ENCODE peak calls at places on chromosomes 6 and 20, in seven cellular contexts. P, K, I, S, J, N and C are unnamed samples.

GRCh38 chr6:7042056-7042653 is 65.6 kb upstream of the RREB1 start:
- DNase-seq in P (peak; percentile 53), K (peak; percentile 33), I (no peak), S (no peak), J (peak; percentile 44), N (no peak), C (no peak)

GRCh38 chr20:32079655-32080109 is 27.6 kb downstream of the HCK start:
- DNase-seq in P (no peak), K (no peak), I (no peak), S (no peak), J (no peak), N (peak; percentile 56), C (no peak)

GRCh38 chr20:59364611-59365010 is 64.2 kb downstream of the EDN3 start:
- DNase-seq in P (no peak), K (no peak), I (no peak), S (no peak), J (no peak), N (no peak), C (no peak)

GRCh38 chr6:139064981-139065665 is 36.6 kb downstream of the ABRACL start:
- DNase-seq in P (no peak), K (no peak), I (no peak), S (no peak), J (no peak), N (no peak), C (no peak)

GRCh38 chr6:142728910-142729481 is 216.0 kb downstream of the HIVEP2 start:
- DNase-seq in P (no peak), K (no peak), I (no peak), S (no peak), J (peak; percentile 90), N (no peak), C (no peak)

GRCh38 chr6:7542065-7542877 is 800 bp downstream of the DSP start:
- DNase-seq in P (peak; percentile 66), K (peak; percentile 54), I (no peak), S (peak; percentile 34), J (no peak), N (peak; percentile 56), C (no peak)

GRCh38 chr6:26336355-26337198 is 28.4 kb upstream of the BTN3A2 start:
- DNase-seq in P (no peak), K (peak; percentile 26), I (no peak), S (no peak), J (peak; percentile 60), N (no peak), C (no peak)

GRCh38 chr6:18281564-18281963 is 17.2 kb upstream of the DEK start:
- DNase-seq in P (no peak), K (no peak), I (no peak), S (no peak), J (no peak), N (no peak), C (no peak)

GRCh38 chr6:39225946-39226437 is 3.3 kb downstream of the KCNK5 start:
- DNase-seq in P (no peak), K (no peak), I (no peak), S (peak; percentile 47), J (no peak), N (no peak), C (no peak)

GRCh38 chr6:130035211-130035610 is 16.8 kb downstream of the L3MBTL3 start:
- DNase-seq in P (no peak), K (no peak), I (no peak), S (no peak), J (no peak), N (no peak), C (peak; percentile 2)

GRCh38 chr6:57316581-57317059 is 810 bp upstream of the PRIM2 start:
- DNase-seq in P (peak; percentile 80), K (peak; percentile 84), I (peak; percentile 77), S (peak; percentile 84), J (peak; percentile 94), N (peak; percentile 87), C (peak; percentile 75)

GRCh38 chr6:25670208-25670607 is 18.2 kb downstream of the SCGN start:
- DNase-seq in P (no peak), K (no peak), I (no peak), S (no peak), J (no peak), N (no peak), C (no peak)

GRCh38 chr20:38674178-38675133 is 49.8 kb upstream of the SLC32A1 start:
- DNase-seq in P (no peak), K (no peak), I (no peak), S (peak; percentile 64), J (peak; percentile 75), N (peak; percentile 92), C (peak; percentile 58)

GRCh38 chr6:92748131-92748530 is 671.2 kb downstream of the EPHA7 start:
- DNase-seq in P (no peak), K (no peak), I (no peak), S (no peak), J (no peak), N (no peak), C (no peak)

GRCh38 chr20:31670371-31671228 is 32.9 kb downstream of the COX4I2 start:
- DNase-seq in P (peak; percentile 70), K (no peak), I (no peak), S (no peak), J (no peak), N (no peak), C (peak; percentile 44)

GRCh38 chr6:143965503-143966171 is 42.4 kb downstream of the PLAGL1 start:
- DNase-seq in P (no peak), K (no peak), I (no peak), S (no peak), J (peak; percentile 85), N (no peak), C (no peak)

GRCh38 chr20:19812056-19812455 is 54.0 kb downstream of the RIN2 start:
- DNase-seq in P (no peak), K (no peak), I (no peak), S (no peak), J (no peak), N (no peak), C (no peak)

GRCh38 chr20:47198996-47199552 is 157.4 kb downstream of the ZMYND8 start:
- DNase-seq in P (no peak), K (no peak), I (no peak), S (no peak), J (no peak), N (no peak), C (no peak)

GRCh38 chr20:47191074-47191673 is 165.3 kb downstream of the ZMYND8 start:
- DNase-seq in P (no peak), K (no peak), I (no peak), S (no peak), J (no peak), N (no peak), C (no peak)

GRCh38 chr20:47198254-47198671 is 158.2 kb downstream of the ZMYND8 start:
- DNase-seq in P (no peak), K (no peak), I (no peak), S (no peak), J (no peak), N (no peak), C (no peak)

GRCh38 chr20:47196091-47197081 is 160.1 kb downstream of the ZMYND8 start:
- DNase-seq in P (peak; percentile 82), K (peak; percentile 82), I (peak; percentile 38), S (peak; percentile 63), J (peak; percentile 78), N (peak; percentile 83), C (peak; percentile 71)

GRCh38 chr20:47195573-47195972 is 160.9 kb downstream of the ZMYND8 start:
- DNase-seq in P (no peak), K (no peak), I (no peak), S (no peak), J (no peak), N (no peak), C (no peak)
- H3K27ac ChIP-seq in P (no peak overlapping the region), K (no peak overlapping the region), I (no peak overlapping the region), S (no peak overlapping the region), J (no peak overlapping the region), N (no peak overlapping the region), C (no peak overlapping the region)

DNA sequence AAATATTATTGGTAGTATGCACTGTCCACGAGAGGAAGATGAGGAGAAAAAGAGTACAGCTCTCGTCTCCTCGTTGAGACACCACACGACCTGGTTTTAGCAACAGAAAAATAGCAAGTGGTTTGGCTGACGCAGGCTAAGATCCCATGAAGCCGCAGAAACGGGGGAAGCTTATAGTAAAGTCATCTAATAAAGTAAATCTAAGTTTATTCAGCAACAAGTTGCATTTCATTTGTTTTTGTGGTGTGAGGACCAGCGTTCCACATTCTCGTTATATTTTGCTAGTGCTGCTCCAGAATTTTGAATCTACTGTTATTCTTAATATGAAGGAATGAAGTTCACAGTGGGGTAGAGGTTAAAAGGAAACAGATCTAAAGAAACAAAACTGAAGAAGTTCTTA is 25.2 kb upstream of the IRF4 start:
- DNase-seq in P (no peak), K (no peak), I (no peak), S (no peak), J (no peak), N (no peak), C (no peak)
- H3K9me3 ChIP-seq in P (peaks cover 10% of the 10 kb centered on the region), K (peaks cover 6% of the 10 kb centered on the region), I (peaks cover 7% of the 10 kb centered on the region), S (no peaks in the 10 kb centered on the region), J (no peaks in the 10 kb centered on the region), N (peaks cover 74% of the 10 kb centered on the region), C (no peaks in the 10 kb centered on the region)

GRCh38 chr6:166204852-166205650 is 37.4 kb upstream of the TBXT start:
- DNase-seq in P (no peak), K (no peak), I (no peak), S (no peak), J (no peak), N (no peak), C (no peak)

GRCh38 chr6:166203641-166204222 is 36.1 kb upstream of the TBXT start:
- DNase-seq in P (no peak), K (no peak), I (no peak), S (no peak), J (no peak), N (no peak), C (no peak)

GRCh38 chr6:166203003-166203640 is 35.5 kb upstream of the TBXT start:
- DNase-seq in P (no peak), K (no peak), I (no peak), S (no peak), J (peak; percentile 30), N (no peak), C (no peak)

GRCh38 chr6:166201878-166202277 is 34.2 kb upstream of the TBXT start:
- DNase-seq in P (no peak), K (no peak), I (no peak), S (no peak), J (no peak), N (no peak), C (no peak)

GRCh38 chr6:166202321-166202733 is 34.7 kb upstream of the TBXT start:
- DNase-seq in P (no peak), K (no peak), I (no peak), S (no peak), J (no peak), N (no peak), C (no peak)
- H3K4me1 ChIP-seq in P (no peaks in the 10 kb centered on the region), K (no peaks in the 10 kb centered on the region), I (no peaks in the 10 kb centered on the region), S (no peaks in the 10 kb centered on the region), J (no peaks in the 10 kb centered on the region), N (peaks cover 3% of the 10 kb centered on the region), C (no peaks in the 10 kb centered on the region)

GRCh38 chr6:125222531-125223455 is 69.2 kb downstream of the TPD52L1 start:
- DNase-seq in P (no peak), K (no peak), I (no peak), S (no peak), J (peak; percentile 25), N (no peak), C (no peak)

GRCh38 chr6:125219451-125219942 is 65.9 kb downstream of the TPD52L1 start:
- DNase-seq in P (no peak), K (no peak), I (no peak), S (no peak), J (no peak), N (no peak), C (no peak)

GRCh38 chr6:125220712-125221111 is 67.1 kb downstream of the TPD52L1 start:
- DNase-seq in P (no peak), K (no peak), I (no peak), S (no peak), J (peak; percentile 53), N (no peak), C (no peak)

GRCh38 chr6:125229080-125229479 is 72.7 kb downstream of the HDDC2 start:
- DNase-seq in P (no peak), K (no peak), I (no peak), S (no peak), J (peak; percentile 33), N (no peak), C (no peak)

GRCh38 chr6:125224236-125224861 is 70.8 kb downstream of the TPD52L1 start:
- DNase-seq in P (no peak), K (no peak), I (no peak), S (no peak), J (no peak), N (no peak), C (no peak)
- H3K27ac ChIP-seq in P (peak overlapping the region; percentile 4), K (no peak overlapping the region), I (no peak overlapping the region), S (no peak overlapping the region), J (no peak overlapping the region), N (no peak overlapping the region), C (no peak overlapping the region)